ENCODE peak calls at places on chromosomes 16 and 17, in seven cellular contexts. One of them, this sample, is unnamed.

GRCh38 chr17:38712593-38712992 is 7.5 kb downstream of the MLLT6 start:
- DNase-seq in colonic mucosa: no peak
- DNase-seq in adrenal gland: no peak
- DNase-seq in WERI-Rb-1: no peak
- DNase-seq in left ventricle myocardium inferior: no peak
- DNase-seq in transverse colon: no peak
- DNase-seq in A549: no peak
- DNase-seq in this sample: no peak

GRCh38 chr17:49381793-49382192 is 19.7 kb upstream of the ZNF652 start:
- DNase-seq in colonic mucosa: no peak
- DNase-seq in adrenal gland: no peak
- DNase-seq in WERI-Rb-1: no peak
- DNase-seq in left ventricle myocardium inferior: no peak
- DNase-seq in transverse colon: no peak
- DNase-seq in A549: no peak
- DNase-seq in this sample: no peak

GRCh38 chr17:20123209-20123608 is 114.0 kb downstream of the SPECC1 start:
- DNase-seq in colonic mucosa: no peak
- DNase-seq in adrenal gland: no peak
- DNase-seq in WERI-Rb-1: no peak
- DNase-seq in left ventricle myocardium inferior: no peak
- DNase-seq in transverse colon: no peak
- DNase-seq in A549: no peak
- DNase-seq in this sample: no peak

GRCh38 chr17:68351395-68351794 is 60.1 kb downstream of the ARSG start:
- DNase-seq in colonic mucosa: no peak
- DNase-seq in adrenal gland: no peak
- DNase-seq in WERI-Rb-1: no peak
- DNase-seq in left ventricle myocardium inferior: peak
- DNase-seq in transverse colon: no peak
- DNase-seq in A549: peak
- DNase-seq in this sample: no peak

GRCh38 chr17:16975744-16976625 is 4.1 kb upstream of the TNFRSF13B start:
- DNase-seq in colonic mucosa: no peak
- DNase-seq in adrenal gland: no peak
- DNase-seq in WERI-Rb-1: no peak
- DNase-seq in left ventricle myocardium inferior: no peak
- DNase-seq in transverse colon: no peak
- DNase-seq in A549: no peak
- DNase-seq in this sample: no peak

GRCh38 chr16:4051591-4051990 is 64.7 kb downstream of the ADCY9 start:
- DNase-seq in colonic mucosa: no peak
- DNase-seq in adrenal gland: no peak
- DNase-seq in WERI-Rb-1: no peak
- DNase-seq in left ventricle myocardium inferior: no peak
- DNase-seq in transverse colon: no peak
- DNase-seq in A549: no peak
- DNase-seq in this sample: no peak

GRCh38 chr17:61470530-61471136 is 18.4 kb downstream of the TBX4 start:
- DNase-seq in colonic mucosa: no peak
- DNase-seq in adrenal gland: peak
- DNase-seq in WERI-Rb-1: no peak
- DNase-seq in left ventricle myocardium inferior: no peak
- DNase-seq in transverse colon: no peak
- DNase-seq in A549: no peak
- DNase-seq in this sample: no peak

GRCh38 chr16:3861808-3862451 is 18.6 kb downstream of the CREBBP start:
- DNase-seq in colonic mucosa: no peak
- DNase-seq in adrenal gland: no peak
- DNase-seq in WERI-Rb-1: no peak
- DNase-seq in left ventricle myocardium inferior: no peak
- DNase-seq in transverse colon: no peak
- DNase-seq in A549: no peak
- DNase-seq in this sample: no peak

GRCh38 chr17:45265823-45266222 is 3.9 kb upstream of the SPATA32 start:
- DNase-seq in colonic mucosa: peak
- DNase-seq in adrenal gland: peak
- DNase-seq in WERI-Rb-1: no peak
- DNase-seq in left ventricle myocardium inferior: no peak
- DNase-seq in transverse colon: peak
- DNase-seq in A549: peak
- DNase-seq in this sample: no peak

GRCh38 chr16:22671301-22672076 is 142.5 kb upstream of the HS3ST2 start:
- DNase-seq in colonic mucosa: no peak
- DNase-seq in adrenal gland: no peak
- DNase-seq in WERI-Rb-1: no peak
- DNase-seq in left ventricle myocardium inferior: no peak
- DNase-seq in transverse colon: no peak
- DNase-seq in A549: no peak
- DNase-seq in this sample: no peak

GRCh38 chr17:19672009-19672837 is 23.7 kb downstream of the ALDH3A2 start:
- DNase-seq in colonic mucosa: peak
- DNase-seq in adrenal gland: peak
- DNase-seq in WERI-Rb-1: no peak
- DNase-seq in left ventricle myocardium inferior: peak
- DNase-seq in transverse colon: peak
- DNase-seq in A549: no peak
- DNase-seq in this sample: no peak

GRCh38 chr17:2054262-2054739 is 602 bp upstream of the HIC1 start:
- DNase-seq in colonic mucosa: no peak
- DNase-seq in adrenal gland: peak
- DNase-seq in WERI-Rb-1: peak
- DNase-seq in left ventricle myocardium inferior: no peak
- DNase-seq in transverse colon: no peak
- DNase-seq in A549: peak
- DNase-seq in this sample: no peak

GRCh38 chr16:67933805-67934204 is 2.1 kb upstream of the CTRL start:
- DNase-seq in colonic mucosa: no peak
- DNase-seq in adrenal gland: no peak
- DNase-seq in WERI-Rb-1: no peak
- DNase-seq in left ventricle myocardium inferior: no peak
- DNase-seq in transverse colon: no peak
- DNase-seq in A549: no peak
- DNase-seq in this sample: no peak

GRCh38 chr16:84818989-84819643 is 669 bp upstream of the CRISPLD2 start:
- DNase-seq in colonic mucosa: no peak
- DNase-seq in adrenal gland: no peak
- DNase-seq in WERI-Rb-1: no peak
- DNase-seq in left ventricle myocardium inferior: no peak
- DNase-seq in transverse colon: no peak
- DNase-seq in A549: no peak
- DNase-seq in this sample: no peak

GRCh38 chr17:5419356-5419958 is at the start of gene NUP88:
- DNase-seq in colonic mucosa: peak
- DNase-seq in adrenal gland: peak
- DNase-seq in WERI-Rb-1: peak
- DNase-seq in left ventricle myocardium inferior: peak
- DNase-seq in transverse colon: peak
- DNase-seq in A549: peak
- DNase-seq in this sample: peak

GRCh38 chr17:5424909-5425308 is 4.9 kb downstream of the RPAIN start:
- DNase-seq in colonic mucosa: no peak
- DNase-seq in adrenal gland: no peak
- DNase-seq in WERI-Rb-1: no peak
- DNase-seq in left ventricle myocardium inferior: no peak
- DNase-seq in transverse colon: no peak
- DNase-seq in A549: no peak
- DNase-seq in this sample: no peak

GRCh38 chr17:5419959-5420653 is at the start of gene RPAIN:
- DNase-seq in colonic mucosa: peak
- DNase-seq in adrenal gland: peak
- DNase-seq in WERI-Rb-1: peak
- DNase-seq in left ventricle myocardium inferior: peak
- DNase-seq in transverse colon: peak
- DNase-seq in A549: peak
- DNase-seq in this sample: peak

GRCh38 chr17:5425826-5426225 is 5.8 kb downstream of the RPAIN start:
- DNase-seq in colonic mucosa: no peak
- DNase-seq in adrenal gland: no peak
- DNase-seq in WERI-Rb-1: no peak
- DNase-seq in left ventricle myocardium inferior: no peak
- DNase-seq in transverse colon: no peak
- DNase-seq in A549: no peak
- DNase-seq in this sample: no peak

GRCh38 chr17:5422505-5422904 is 2.5 kb downstream of the RPAIN start:
- DNase-seq in colonic mucosa: no peak
- DNase-seq in adrenal gland: no peak
- DNase-seq in WERI-Rb-1: no peak
- DNase-seq in left ventricle myocardium inferior: no peak
- DNase-seq in transverse colon: no peak
- DNase-seq in A549: peak
- DNase-seq in this sample: no peak
- TF ChIP-seq CTCF in colonic mucosa: no peak
- TF ChIP-seq CTCF in adrenal gland: no peak
- TF ChIP-seq CTCF in WERI-Rb-1: no peak
- TF ChIP-seq CTCF in left ventricle myocardium inferior: no peak
- TF ChIP-seq CTCF in transverse colon: no peak
- TF ChIP-seq CTCF in A549: no peak
- TF ChIP-seq CTCF in this sample: no peak

GRCh38 chr17:28029033-28029432 is 13.4 kb upstream of the NLK start:
- DNase-seq in colonic mucosa: no peak
- DNase-seq in adrenal gland: no peak
- DNase-seq in WERI-Rb-1: no peak
- DNase-seq in left ventricle myocardium inferior: no peak
- DNase-seq in transverse colon: no peak
- DNase-seq in A549: no peak
- DNase-seq in this sample: no peak
- H3K27ac ChIP-seq in colonic mucosa: no peak
- H3K27ac ChIP-seq in adrenal gland: no peak
- H3K27ac ChIP-seq in WERI-Rb-1: no peak
- H3K27ac ChIP-seq in left ventricle myocardium inferior: no peak
- H3K27ac ChIP-seq in transverse colon: no peak
- H3K27ac ChIP-seq in A549: no peak
- H3K27ac ChIP-seq in this sample: no peak

GRCh38 chr17:43176119-43176570 is 5.1 kb downstream of the NBR1 start:
- DNase-seq in colonic mucosa: peak
- DNase-seq in adrenal gland: no peak
- DNase-seq in WERI-Rb-1: no peak
- DNase-seq in left ventricle myocardium inferior: no peak
- DNase-seq in transverse colon: peak
- DNase-seq in A549: no peak
- DNase-seq in this sample: no peak

GRCh38 chr17:43170766-43171681 is at the start of gene NBR1:
- DNase-seq in colonic mucosa: peak
- DNase-seq in adrenal gland: peak
- DNase-seq in WERI-Rb-1: peak
- DNase-seq in left ventricle myocardium inferior: peak
- DNase-seq in transverse colon: peak
- DNase-seq in A549: peak
- DNase-seq in this sample: peak

GRCh38 chr17:43170140-43170765 is 761 bp upstream of the NBR1 start:
- DNase-seq in colonic mucosa: peak
- DNase-seq in adrenal gland: peak
- DNase-seq in WERI-Rb-1: peak
- DNase-seq in left ventricle myocardium inferior: peak
- DNase-seq in transverse colon: peak
- DNase-seq in A549: peak
- DNase-seq in this sample: peak

GRCh38 chr17:43171761-43172487 is 910 bp downstream of the NBR1 start:
- DNase-seq in colonic mucosa: peak
- DNase-seq in adrenal gland: peak
- DNase-seq in WERI-Rb-1: peak
- DNase-seq in left ventricle myocardium inferior: no peak
- DNase-seq in transverse colon: peak
- DNase-seq in A549: peak
- DNase-seq in this sample: no peak

DNA sequence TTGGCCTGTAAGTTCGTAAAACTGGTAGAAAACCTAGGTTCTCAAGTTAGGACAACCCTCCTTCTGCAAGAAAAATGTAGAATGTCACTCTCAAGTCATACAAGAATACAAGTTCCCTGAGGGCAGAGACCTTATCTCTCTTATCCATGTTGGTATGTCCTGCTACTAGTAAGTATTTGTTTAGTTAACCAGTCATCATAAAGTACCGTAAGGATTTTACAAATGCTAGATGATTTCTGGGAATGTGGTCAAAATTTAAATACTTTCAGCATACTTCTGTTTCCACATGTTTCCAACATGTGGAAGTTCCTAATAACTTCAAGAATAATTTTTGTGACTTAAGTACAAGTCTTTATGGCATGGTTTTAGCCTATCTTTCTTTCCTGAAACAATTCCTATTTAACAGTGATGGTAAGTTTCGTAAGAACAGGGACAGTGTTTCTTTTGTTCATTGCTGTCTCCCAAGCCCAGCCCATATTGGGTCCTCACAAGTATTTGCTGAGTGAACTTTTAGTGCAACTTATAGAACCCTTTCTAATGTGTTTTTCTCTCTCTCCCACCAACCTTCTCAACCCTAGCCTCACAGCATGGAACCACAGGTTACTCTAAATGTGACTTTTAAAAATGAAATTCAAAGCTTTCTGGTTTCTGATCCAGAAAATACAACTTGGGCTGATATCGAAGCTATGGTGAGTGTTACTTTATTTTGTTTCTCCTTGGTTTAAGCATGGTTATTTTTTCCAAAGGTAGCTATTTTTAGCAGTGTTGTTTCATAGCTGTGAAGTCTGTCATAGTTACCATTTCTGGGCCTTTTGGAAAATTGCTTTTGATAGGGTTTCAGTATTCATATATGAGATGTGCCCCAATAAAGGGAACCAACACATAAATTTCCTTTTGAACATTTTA is 4.5 kb downstream of the NBR1 start:
- DNase-seq in colonic mucosa: no peak
- DNase-seq in adrenal gland: no peak
- DNase-seq in WERI-Rb-1: no peak
- DNase-seq in left ventricle myocardium inferior: no peak
- DNase-seq in transverse colon: no peak
- DNase-seq in A549: no peak
- DNase-seq in this sample: no peak
- H3K4me3 ChIP-seq in colonic mucosa: no peak
- H3K4me3 ChIP-seq in adrenal gland: no peak
- H3K4me3 ChIP-seq in WERI-Rb-1: no peak
- H3K4me3 ChIP-seq in left ventricle myocardium inferior: peak
- H3K4me3 ChIP-seq in transverse colon: no peak
- H3K4me3 ChIP-seq in A549: no peak
- H3K4me3 ChIP-seq in this sample: no peak

GRCh38 chr17:42520540-42520951 is 15.5 kb upstream of the NAGLU start:
- DNase-seq in colonic mucosa: no peak
- DNase-seq in adrenal gland: no peak
- DNase-seq in WERI-Rb-1: peak
- DNase-seq in left ventricle myocardium inferior: no peak
- DNase-seq in transverse colon: no peak
- DNase-seq in A549: no peak
- DNase-seq in this sample: no peak

GRCh38 chr17:42518755-42519545 is 17.1 kb upstream of the NAGLU start:
- DNase-seq in colonic mucosa: peak
- DNase-seq in adrenal gland: peak
- DNase-seq in WERI-Rb-1: peak
- DNase-seq in left ventricle myocardium inferior: peak
- DNase-seq in transverse colon: peak
- DNase-seq in A549: peak
- DNase-seq in this sample: no peak

GRCh38 chr17:42521036-42521435 is 15.0 kb upstream of the NAGLU start:
- DNase-seq in colonic mucosa: no peak
- DNase-seq in adrenal gland: peak
- DNase-seq in WERI-Rb-1: no peak
- DNase-seq in left ventricle myocardium inferior: no peak
- DNase-seq in transverse colon: no peak
- DNase-seq in A549: no peak
- DNase-seq in this sample: no peak

GRCh38 chr17:42518046-42518754 is 17.8 kb upstream of the NAGLU start:
- DNase-seq in colonic mucosa: peak
- DNase-seq in adrenal gland: peak
- DNase-seq in WERI-Rb-1: peak
- DNase-seq in left ventricle myocardium inferior: peak
- DNase-seq in transverse colon: peak
- DNase-seq in A549: peak
- DNase-seq in this sample: peak

GRCh38 chr17:42519546-42520444 is 16.2 kb upstream of the NAGLU start:
- DNase-seq in colonic mucosa: peak
- DNase-seq in adrenal gland: peak
- DNase-seq in WERI-Rb-1: no peak
- DNase-seq in left ventricle myocardium inferior: peak
- DNase-seq in transverse colon: peak
- DNase-seq in A549: peak
- DNase-seq in this sample: peak
- TF ChIP-seq CTCF in colonic mucosa: no peak
- TF ChIP-seq CTCF in adrenal gland: no peak
- TF ChIP-seq CTCF in WERI-Rb-1: no peak
- TF ChIP-seq CTCF in left ventricle myocardium inferior: no peak
- TF ChIP-seq CTCF in transverse colon: no peak
- TF ChIP-seq CTCF in A549: no peak
- TF ChIP-seq CTCF in this sample: no peak

This sample was measured in lower lobe of right lung.